ENCODE peak calls at places on chromosomes 13 and 19, in seven cellular contexts. V is fibroblast of villous mesenchyme; I is aorta; W is bronchial epithelial cell; O is NCI-H460; D is AG09309; Z is stimulated activated CD4-positive, alpha-beta T cell treated with anti-CD3 and anti-CD28 coated beads, Interleukin-1b, Interleukin-23, amount 100 ng/mL, for 24 hours. F is an unnamed sample.

GRCh38 chr13:26436914-26437313 is 120.6 kb upstream of the WASF3 start:
- DNase-seq in Z (no peak), W (no peak), V (no peak), I (no peak), D (no peak), O (no peak), F (no peak)

GRCh38 chr19:51002542-51003311 is 1.3 kb upstream of the KLK8 start:
- DNase-seq in Z (no peak), D (no peak), I (no peak), O (peak), W (peak), V (no peak), F (peak)

GRCh38 chr19:39130337-39131254 is 5.0 kb downstream of the PAK4 start:
- DNase-seq in W (no peak), Z (no peak), D (no peak), O (no peak), I (no peak), V (no peak), F (no peak)

GRCh38 chr13:34833562-34834182 is 108.4 kb upstream of the NBEA start:
- DNase-seq in I (no peak), V (no peak), W (peak), O (peak), D (no peak), Z (no peak), F (no peak)

GRCh38 chr19:32615569-32615968 is 34.6 kb downstream of the PDCD5 start:
- DNase-seq in V (no peak), W (no peak), I (no peak), Z (no peak), O (no peak), D (no peak), F (no peak)

GRCh38 chr19:34351382-34351802 is 13.6 kb upstream of the GPI start:
- DNase-seq in O (no peak), D (no peak), I (no peak), Z (no peak), W (peak), V (no peak), F (no peak)

GRCh38 chr13:85386424-85386823 is 412.8 kb downstream of the SLITRK6 start:
- DNase-seq in V (no peak), D (no peak), I (no peak), O (no peak), Z (no peak), W (peak), F (no peak)

GRCh38 chr13:114099918-114100445 is 32.4 kb downstream of the RASA3 start:
- DNase-seq in O (peak), V (peak), I (no peak), W (peak), D (no peak), Z (no peak), F (no peak)

GRCh38 chr13:35817642-35818576 is 313.3 kb downstream of the DCLK1 start:
- DNase-seq in Z (no peak), O (no peak), V (no peak), W (no peak), D (no peak), I (no peak), F (no peak)

GRCh38 chr19:23286477-23286876 is 36.3 kb upstream of the ZNF724 start:
- DNase-seq in Z (no peak), I (no peak), D (no peak), V (no peak), O (no peak), W (no peak), F (no peak)

GRCh38 chr13:52001120-52001731 is 10.0 kb downstream of the ATP7B start:
- DNase-seq in O (peak), D (peak), V (peak), W (peak), Z (no peak), I (no peak), F (no peak)

GRCh38 chr13:20426766-20427448 is 98.8 kb downstream of the CRYL1 start:
- DNase-seq in I (no peak), O (no peak), V (peak), D (no peak), Z (no peak), W (no peak), F (no peak)

GRCh38 chr13:38024431-38024830 is 154.9 kb upstream of the TRPC4 start:
- DNase-seq in Z (no peak), O (no peak), I (no peak), W (peak), D (no peak), V (peak), F (no peak)

GRCh38 chr13:94433055-94433947 is 46.2 kb downstream of the DCT start:
- DNase-seq in D (no peak), W (peak), V (peak), O (no peak), I (no peak), Z (no peak), F (no peak)

GRCh38 chr13:105343134-105343806 is 1192.2 kb downstream of the EFNB2 start:
- DNase-seq in O (no peak), I (no peak), Z (no peak), W (peak), V (peak), D (no peak), F (no peak)

F was measured in RWPE2.